ENCODE peak calls at places on chromosomes 1 and 21, in four cellular contexts. E is GM12878, C is HepG2, O is H1. V is an unnamed sample.

GRCh38 chr1:32895325-32896215 is 5.6 kb downstream of the TMEM54 start:
- DNase-seq in E (no peak), C (no peak), O (no peak), V (no peak)

GRCh38 chr1:52520149-52520548 is 32.7 kb downstream of the TUT4 start:
- DNase-seq in E (no peak), C (no peak), O (no peak), V (no peak)

GRCh38 chr1:63662056-63662836 is 69.0 kb downstream of the PGM1 start:
- DNase-seq in E (no peak), C (no peak), O (no peak), V (no peak)

GRCh38 chr1:190436615-190437014 is 41.0 kb downstream of the BRINP3 start:
- DNase-seq in E (peak; percentile 5), C (peak; percentile 15), O (no peak), V (no peak)

GRCh38 chr1:183580281-183580682 is 10.0 kb downstream of the NCF2 start:
- DNase-seq in E (no peak), C (no peak), O (no peak), V (no peak)

GRCh38 chr1:201933840-201934430 is 12.4 kb downstream of the LMOD1 start:
- DNase-seq in E (no peak), C (peak; percentile 16), O (no peak), V (no peak)

GRCh38 chr1:162230096-162230495 is 146.6 kb downstream of the SPATA46 start:
- DNase-seq in E (no peak), C (no peak), O (peak; percentile 59), V (no peak)

GRCh38 chr1:93938461-93939145 is 29.4 kb upstream of the GCLM start:
- DNase-seq in E (no peak), C (no peak), O (no peak), V (no peak)

GRCh38 chr1:161884475-161884874 is 118.4 kb downstream of the ATF6 start:
- DNase-seq in E (no peak), C (no peak), O (no peak), V (no peak)

GRCh38 chr1:201742476-201742875 is 86.5 kb upstream of the IPO9 start:
- DNase-seq in E (no peak), C (no peak), O (no peak), V (no peak)

GRCh38 chr1:24189528-24189927 is 2.4 kb upstream of the IFNLR1 start:
- DNase-seq in E (peak; percentile 80), C (no peak), O (no peak), V (no peak)

GRCh38 chr1:200364831-200365230 is 45.0 kb downstream of the ZNF281 start:
- DNase-seq in E (no peak), C (no peak), O (peak; percentile 59), V (peak; percentile 96)

GRCh38 chr21:41965045-41965444 is 11.2 kb upstream of the C2CD2 start:
- DNase-seq in E (no peak), C (no peak), O (peak; percentile 29), V (no peak)

GRCh38 chr21:45387506-45387905 is 17.5 kb upstream of the COL18A1 start:
- DNase-seq in E (no peak), C (no peak), O (no peak), V (no peak)

GRCh38 chr1:30847358-30847972 is 61.1 kb downstream of the SDC3 start:
- DNase-seq in E (no peak), C (peak; percentile 90), O (peak; percentile 72), V (no peak)

GRCh38 chr21:35840197-35840799 is 220.0 kb downstream of the SETD4 start:
- DNase-seq in E (no peak), C (peak; percentile 50), O (no peak), V (peak; percentile 81)

GRCh38 chr1:45009956-45010854 is 919 bp downstream of the HECTD3 start:
- DNase-seq in E (no peak), C (no peak), O (peak; percentile 52), V (no peak)

GRCh38 chr1:167905182-167905581 is 8.8 kb downstream of the ADCY10 start:
- DNase-seq in E (no peak), C (peak; percentile 48), O (no peak), V (peak; percentile 58)

GRCh38 chr1:83693409-83694126 is 305.4 kb downstream of the TTLL7 start:
- DNase-seq in E (no peak), C (no peak), O (no peak), V (peak; percentile 65)
- H3K4me1 ChIP-seq in E (no peaks in the 10 kb centered on the region), C (peaks cover 12% of the 10 kb centered on the region), O (peaks cover 17% of the 10 kb centered on the region), V (peaks cover 10% of the 10 kb centered on the region)

GRCh38 chr21:22609802-22610201 is 1611.6 kb downstream of the NCAM2 start:
- DNase-seq in E (no peak), C (no peak), O (no peak), V (no peak)
- TF ChIP-seq ZNF274 in E (no peak), C (no peak), O (no peak), V (no peak)

GRCh38 chr1:152743371-152744145 is 14.3 kb upstream of the KPRP start:
- DNase-seq in E (no peak), C (no peak), O (no peak), V (no peak)
- TF ChIP-seq SUZ12 in E (no peak), C (no peak), O (no peak), V (no peak)

GRCh38 chr21:16620921-16621320 is 891.1 kb downstream of the USP25 start:
- DNase-seq in E (no peak), C (no peak), O (no peak), V (no peak)

GRCh38 chr21:16624468-16625102 is 888.3 kb upstream of the CXADR start:
- DNase-seq in E (no peak), C (no peak), O (no peak), V (no peak)
- H3K4me1 ChIP-seq in E (no peaks in the 10 kb centered on the region), C (no peaks in the 10 kb centered on the region), O (no peaks in the 10 kb centered on the region), V (no peaks in the 10 kb centered on the region)

GRCh38 chr1:101115112-101115511 is 89.5 kb upstream of the DPH5 start:
- DNase-seq in E (no peak), C (no peak), O (no peak), V (no peak)

GRCh38 chr1:101108123-101108522 is 82.5 kb upstream of the DPH5 start:
- DNase-seq in E (no peak), C (no peak), O (no peak), V (no peak)

GRCh38 chr1:101111461-101111860 is 85.9 kb upstream of the DPH5 start:
- DNase-seq in E (no peak), C (no peak), O (no peak), V (no peak)

GRCh38 chr1:101109791-101110190 is 84.2 kb upstream of the DPH5 start:
- DNase-seq in E (no peak), C (no peak), O (no peak), V (no peak)

GRCh38 chr1:101112051-101112770 is 86.6 kb upstream of the DPH5 start:
- DNase-seq in E (peak; percentile 43), C (no peak), O (no peak), V (no peak)
- TF ChIP-seq ZNF274 in E (no peak), C (no peak), O (no peak), V (no peak)

GRCh38 chr1:4586611-4587010 is 67.8 kb upstream of the AJAP1 start:
- DNase-seq in E (no peak), C (no peak), O (no peak), V (no peak)
- TF ChIP-seq SUZ12 in E (no peak), C (no peak), O (no peak), V (no peak)

GRCh38 chr1:204045430-204045829 is 27.5 kb upstream of the SOX13 start:
- DNase-seq in E (no peak), C (no peak), O (no peak), V (no peak)
- H3K4me1 ChIP-seq in E (no peaks in the 10 kb centered on the region), C (peaks cover 16% of the 10 kb centered on the region), O (peaks cover 2% of the 10 kb centered on the region), V (peaks cover 12% of the 10 kb centered on the region)

GRCh38 chr1:171872430-171872829 is 31.1 kb downstream of the DNM3 start:
- DNase-seq in E (no peak), C (no peak), O (no peak), V (no peak)

GRCh38 chr1:171873664-171874063 is 32.4 kb downstream of the DNM3 start:
- DNase-seq in E (no peak), C (no peak), O (no peak), V (no peak)

GRCh38 chr1:171879556-171879955 is 38.3 kb downstream of the DNM3 start:
- DNase-seq in E (no peak), C (no peak), O (no peak), V (no peak)

GRCh38 chr1:171881466-171881865 is 40.2 kb downstream of the DNM3 start:
- DNase-seq in E (no peak), C (no peak), O (no peak), V (no peak)

DNA sequence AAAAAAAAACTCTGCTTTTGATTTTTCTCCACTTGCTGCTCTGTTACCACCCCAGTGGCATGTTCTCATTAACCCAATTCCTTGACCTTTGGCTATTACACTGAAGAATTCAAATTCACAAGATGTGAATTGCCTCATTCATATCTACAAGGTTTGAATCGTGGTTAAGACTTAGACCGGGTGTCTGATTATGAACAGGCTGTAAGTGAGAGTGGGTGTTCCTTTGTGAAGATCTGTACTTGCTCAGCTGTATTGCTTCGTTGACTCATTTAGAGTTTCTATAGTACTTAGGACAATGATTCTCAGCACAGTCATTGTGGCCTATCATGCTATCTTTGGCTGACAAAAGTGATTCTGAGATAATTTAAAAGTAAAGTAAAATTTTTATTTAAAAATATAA is 36.4 kb downstream of the DNM3 start:
- DNase-seq in E (no peak), C (no peak), O (no peak), V (no peak)
- TF ChIP-seq ZNF274 in E (no peak), C (no peak), O (no peak), V (no peak)

GRCh38 chr1:234871710-234872262 is 256.9 kb downstream of the TOMM20 start:
- DNase-seq in E (no peak), C (no peak), O (no peak), V (peak; percentile 46)
- TF ChIP-seq SUZ12 in E (no peak), C (no peak), O (no peak), V (no peak)

V was measured in NT2/D1.